ENCODE peak calls at places on chromosomes 2 and 18, in eight cellular contexts. K is psoas muscle, N is transverse colon, J is heart right ventricle, V is mammary epithelial cell, W is fibroblast of lung, D is heart left ventricle, P is A549. E is an unnamed sample.
A peak's percentile ranks its signal among the peaks of the same experiment; 100 is the strongest.

GRCh38 chr2:208300847-208301618 is 35.0 kb downstream of the PIKFYVE start:
- DNase-seq in K (no peak), N (no peak), J (no peak), V (peak; percentile 56), W (no peak), D (no peak), P (no peak), E (no peak)

GRCh38 chr2:136000502-136000901 is 15.1 kb upstream of the DARS1 start:
- DNase-seq in K (no peak), N (no peak), J (no peak), V (no peak), W (no peak), D (no peak), P (no peak), E (no peak)

GRCh38 chr2:229780856-229781773 is 66.8 kb upstream of the DNER start:
- DNase-seq in K (no peak), N (no peak), J (no peak), V (peak; percentile 31), W (peak; percentile 47), D (no peak), P (peak; percentile 45), E (no peak)

GRCh38 chr2:102809291-102810189 is 47.7 kb downstream of the TMEM182 start:
- DNase-seq in K (no peak), N (no peak), J (no peak), V (no peak), W (no peak), D (no peak), P (no peak), E (no peak)

GRCh38 chr2:121408641-121409040 is 122.0 kb upstream of the RNU4ATAC start:
- DNase-seq in K (no peak), N (no peak), J (no peak), V (no peak), W (peak; percentile 29), D (no peak), P (no peak), E (no peak)

GRCh38 chr18:23631746-23632145 is 31.0 kb downstream of the ANKRD29 start:
- DNase-seq in K (no peak), N (no peak), J (no peak), V (peak; percentile 86), W (no peak), D (no peak), P (no peak), E (no peak)

GRCh38 chr18:6482198-6482977 is 67.7 kb upstream of the L3MBTL4 start:
- DNase-seq in K (peak; percentile 88), N (peak; percentile 41), J (peak; percentile 75), V (peak; percentile 93), W (peak; percentile 53), D (peak; percentile 86), P (peak; percentile 19), E (peak; percentile 84)

GRCh38 chr2:65347913-65348312 is 84.5 kb downstream of the SPRED2 start:
- DNase-seq in K (no peak), N (no peak), J (no peak), V (no peak), W (no peak), D (no peak), P (no peak), E (no peak)

GRCh38 chr2:112161431-112162145 is 23.4 kb downstream of the FBLN7 start:
- DNase-seq in K (no peak), N (no peak), J (no peak), V (no peak), W (no peak), D (no peak), P (no peak), E (peak; percentile 45)

GRCh38 chr2:202037086-202037485 is 3.4 kb downstream of the FZD7 start:
- DNase-seq in K (no peak), N (no peak), J (no peak), V (peak; percentile 21), W (peak; percentile 61), D (no peak), P (no peak), E (no peak)

GRCh38 chr2:241009601-241010530 is 11.4 kb downstream of the SNED1 start:
- DNase-seq in K (peak; percentile 63), N (no peak), J (no peak), V (peak; percentile 35), W (peak; percentile 86), D (no peak), P (no peak), E (peak; percentile 82)

GRCh38 chr2:112692914-112693313 is 27.9 kb upstream of the NT5DC4 start:
- DNase-seq in K (no peak), N (no peak), J (no peak), V (peak; percentile 76), W (peak; percentile 24), D (no peak), P (peak; percentile 20), E (no peak)

GRCh38 chr2:54757496-54757895 is 34.0 kb downstream of the EML6 start:
- DNase-seq in K (no peak), N (no peak), J (no peak), V (no peak), W (peak; percentile 50), D (no peak), P (no peak), E (no peak)

GRCh38 chr18:76522104-76522503 is 27.1 kb upstream of the ZNF516 start:
- DNase-seq in K (no peak), N (no peak), J (no peak), V (no peak), W (peak; percentile 10), D (no peak), P (no peak), E (no peak)

GRCh38 chr18:76528477-76529432 is 33.7 kb upstream of the ZNF516 start:
- DNase-seq in K (no peak), N (peak; percentile 24), J (no peak), V (peak; percentile 28), W (peak; percentile 49), D (no peak), P (no peak), E (no peak)

GRCh38 chr18:76524477-76524876 is 29.4 kb upstream of the ZNF516 start:
- DNase-seq in K (no peak), N (no peak), J (no peak), V (no peak), W (no peak), D (no peak), P (no peak), E (no peak)

GRCh38 chr18:76522551-76522950 is 27.5 kb upstream of the ZNF516 start:
- DNase-seq in K (no peak), N (no peak), J (no peak), V (no peak), W (no peak), D (no peak), P (no peak), E (no peak)

GRCh38 chr18:76524900-76525698 is 30.1 kb upstream of the ZNF516 start:
- DNase-seq in K (no peak), N (peak; percentile 13), J (no peak), V (peak; percentile 37), W (peak; percentile 59), D (no peak), P (peak; percentile 36), E (no peak)
- H3K4me3 ChIP-seq in K (peak overlapping the region; percentile 66), N (peak overlapping the region; percentile 28), J (peak overlapping the region; percentile 46), V (peak overlapping the region; percentile 52), W (peak overlapping the region; percentile 70), D (peak overlapping the region; percentile 30), P (peak overlapping the region; percentile 39), E (peak overlapping the region; percentile 14)

GRCh38 chr18:50096766-50097435 is 98.0 kb downstream of the MYO5B start:
- DNase-seq in K (no peak), N (peak; percentile 21), J (no peak), V (peak; percentile 84), W (no peak), D (no peak), P (no peak), E (no peak)
- H3K4me1 ChIP-seq in K (peaks cover 46% of the 10 kb centered on the region), N (peaks cover 39% of the 10 kb centered on the region), J (no peaks in the 10 kb centered on the region), V (peaks cover 45% of the 10 kb centered on the region), W (peaks cover 3% of the 10 kb centered on the region), D (no peaks in the 10 kb centered on the region), P (no peaks in the 10 kb centered on the region), E (no peaks in the 10 kb centered on the region)

GRCh38 chr2:187526776-187527175 is 27.5 kb downstream of the TFPI start:
- DNase-seq in K (no peak), N (no peak), J (no peak), V (no peak), W (no peak), D (no peak), P (no peak), E (no peak)
- H3K4me3 ChIP-seq in K (no peak overlapping the region), N (no peak overlapping the region), J (no peak overlapping the region), V (no peak overlapping the region), W (no peak overlapping the region), D (no peak overlapping the region), P (no peak overlapping the region), E (no peak overlapping the region)

DNA sequence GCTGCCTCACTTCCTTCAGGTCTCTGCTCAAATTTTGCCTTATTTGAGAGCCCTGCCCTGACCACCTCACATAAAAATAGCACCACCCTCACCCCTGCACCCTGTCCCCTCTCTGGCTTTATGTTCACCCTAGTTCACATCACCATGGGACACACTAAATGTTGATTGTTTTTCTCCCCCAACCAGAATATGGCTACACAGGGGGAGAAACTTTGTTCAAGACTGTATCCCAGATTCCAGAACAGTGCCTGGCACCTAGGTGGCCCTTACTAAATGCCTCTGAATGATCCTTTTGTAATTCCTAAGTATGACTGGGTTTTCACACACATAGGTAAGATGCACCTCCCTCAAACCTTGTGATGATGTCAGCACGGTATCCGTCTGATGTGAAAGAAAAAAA is 28.4 kb upstream of the CATIP start:
- DNase-seq in K (no peak), N (no peak), J (no peak), V (no peak), W (no peak), D (no peak), P (no peak), E (no peak)
- H3K4me1 ChIP-seq in K (peaks cover 3% of the 10 kb centered on the region), N (peaks cover 21% of the 10 kb centered on the region), J (peaks cover 17% of the 10 kb centered on the region), V (peaks cover 9% of the 10 kb centered on the region), W (peaks cover 5% of the 10 kb centered on the region), D (peaks cover 7% of the 10 kb centered on the region), P (peaks cover 23% of the 10 kb centered on the region), E (peaks cover 50% of the 10 kb centered on the region)

E was measured in upper lobe of right lung.